ENCODE peak calls at places on chromosomes 4 and X, in five cellular contexts. U, N, V, E and T are unnamed samples.

GRCh38 chrX:23907106-23907495 is 637 bp downstream of the APOO start:
- DNase-seq in U (no peak), N (no peak), V (no peak), E (no peak), T (no peak)

GRCh38 chrX:154799554-154800348 is 5.5 kb downstream of the MPP1 start:
- DNase-seq in U (no peak), N (no peak), V (no peak), E (no peak), T (no peak)

GRCh38 chrX:139448996-139449395 is 81.5 kb upstream of the F9 start:
- DNase-seq in U (no peak), N (no peak), V (no peak), E (no peak), T (no peak)

GRCh38 chr4:182277402-182277801 is 34.2 kb downstream of the TENM3 start:
- DNase-seq in U (no peak), N (no peak), V (no peak), E (no peak), T (no peak)

GRCh38 chrX:72050011-72050410 is 81.7 kb downstream of the RTL5 start:
- DNase-seq in U (no peak), N (no peak), V (no peak), E (no peak), T (no peak)

GRCh38 chr4:75717332-75717873 is 7.0 kb upstream of the USO1 start:
- DNase-seq in U (no peak), N (no peak), V (no peak), E (no peak), T (no peak)

GRCh38 chrX:18899796-18900380 is 84.0 kb downstream of the PHKA2 start:
- DNase-seq in U (peak; percentile 34), N (no peak), V (no peak), E (no peak), T (peak; percentile 15)

GRCh38 chr4:124899997-124900396 is 187.5 kb upstream of the ANKRD50 start:
- DNase-seq in U (no peak), N (no peak), V (no peak), E (no peak), T (no peak)

GRCh38 chrX:148298737-148299136 is 201.7 kb upstream of the AFF2 start:
- DNase-seq in U (no peak), N (no peak), V (no peak), E (no peak), T (no peak)

GRCh38 chrX:123773258-123773978 is 40.6 kb upstream of the THOC2 start:
- DNase-seq in U (no peak), N (peak; percentile 12), V (no peak), E (no peak), T (no peak)

GRCh38 chr4:129145222-129145730 is 49.3 kb downstream of the C4orf33 start:
- DNase-seq in U (no peak), N (no peak), V (no peak), E (no peak), T (no peak)

GRCh38 chr4:48388504-48389154 is 47.3 kb downstream of the SLAIN2 start:
- DNase-seq in U (no peak), N (no peak), V (no peak), E (no peak), T (no peak)

GRCh38 chr4:177386416-177386815 is 55.8 kb downstream of the AGA start:
- DNase-seq in U (no peak), N (no peak), V (no peak), E (no peak), T (no peak)

GRCh38 chr4:87354168-87355102 is 31.8 kb upstream of the HSD17B13 start:
- DNase-seq in U (no peak), N (peak; percentile 50), V (no peak), E (no peak), T (no peak)

GRCh38 chrX:23783569-23784486 is 855 bp downstream of the SAT1 start:
- DNase-seq in U (no peak), N (peak; percentile 12), V (no peak), E (no peak), T (peak; percentile 39)

GRCh38 chrX:50736651-50737050 is 77.3 kb downstream of the SHROOM4 start:
- DNase-seq in U (no peak), N (peak; percentile 91), V (no peak), E (no peak), T (no peak)

GRCh38 chrX:144219035-144219434 is 335.2 kb downstream of the UBE2NL start:
- DNase-seq in U (no peak), N (no peak), V (no peak), E (no peak), T (no peak)

GRCh38 chr4:75724867-75725724 is 719 bp downstream of the USO1 start:
- DNase-seq in U (peak; percentile 50), N (peak; percentile 44), V (peak; percentile 25), E (peak; percentile 26), T (peak; percentile 77)

GRCh38 chr4:139658185-139658584 is 7.4 kb upstream of the MGST2 start:
- DNase-seq in U (no peak), N (no peak), V (no peak), E (no peak), T (no peak)

GRCh38 chr4:138301536-138301935 is 59.4 kb upstream of the SLC7A11 start:
- DNase-seq in U (no peak), N (no peak), V (no peak), E (no peak), T (no peak)

GRCh38 chr4:128711361-128711760 is 98.1 kb upstream of the JADE1 start:
- DNase-seq in U (peak; percentile 40), N (no peak), V (no peak), E (no peak), T (no peak)

GRCh38 chrX:37846558-37846933 is 825 bp downstream of the DYNLT3 start:
- DNase-seq in U (no peak), N (no peak), V (no peak), E (no peak), T (no peak)

GRCh38 chr4:86791126-86791525 is 58.1 kb downstream of the SLC10A6 start:
- DNase-seq in U (no peak), N (no peak), V (no peak), E (no peak), T (peak; percentile 4)

GRCh38 chrX:38882894-38883620 is 81.8 kb downstream of the MID1IP1 start:
- DNase-seq in U (no peak), N (peak; percentile 3), V (no peak), E (no peak), T (peak; percentile 48)